ENCODE peak calls at places on chromosome 3, in eight cellular contexts. One of them, this sample, is unnamed. For H3K36me3, the result is how much of the 10 kb centered on the place peaks cover.

GRCh38 chr3:51391075-51391565 is at the start of gene RBM15B:
- DNase-seq in endothelial cell of umbilical vein: peak
- DNase-seq in heart right ventricle: peak
- DNase-seq in thoracic aorta: peak
- DNase-seq in mammary epithelial cell: peak
- DNase-seq in Peyer's patch: peak
- DNase-seq in CD8-positive, alpha-beta memory T cell: peak
- DNase-seq in psoas muscle: peak
- DNase-seq in this sample: peak

GRCh38 chr3:112745567-112746248 is 101.0 kb downstream of the CD200R1L start:
- DNase-seq in thoracic aorta: no peak
- DNase-seq in CD8-positive, alpha-beta memory T cell: no peak
- DNase-seq in mammary epithelial cell: no peak
- DNase-seq in Peyer's patch: no peak
- DNase-seq in heart right ventricle: no peak
- DNase-seq in endothelial cell of umbilical vein: no peak
- DNase-seq in psoas muscle: no peak
- DNase-seq in this sample: no peak

GRCh38 chr3:112763258-112763657 is 83.4 kb downstream of the CD200R1L start:
- DNase-seq in psoas muscle: no peak
- DNase-seq in endothelial cell of umbilical vein: no peak
- DNase-seq in CD8-positive, alpha-beta memory T cell: no peak
- DNase-seq in heart right ventricle: no peak
- DNase-seq in thoracic aorta: no peak
- DNase-seq in mammary epithelial cell: no peak
- DNase-seq in Peyer's patch: no peak
- DNase-seq in this sample: no peak

GRCh38 chr3:185270262-185270955 is 16.6 kb upstream of the EHHADH start:
- DNase-seq in heart right ventricle: no peak
- DNase-seq in thoracic aorta: no peak
- DNase-seq in psoas muscle: no peak
- DNase-seq in mammary epithelial cell: peak
- DNase-seq in CD8-positive, alpha-beta memory T cell: no peak
- DNase-seq in Peyer's patch: no peak
- DNase-seq in endothelial cell of umbilical vein: peak
- DNase-seq in this sample: no peak

GRCh38 chr3:23232016-23232415 is 28.9 kb downstream of the UBE2E2 start:
- DNase-seq in CD8-positive, alpha-beta memory T cell: no peak
- DNase-seq in thoracic aorta: no peak
- DNase-seq in mammary epithelial cell: no peak
- DNase-seq in heart right ventricle: no peak
- DNase-seq in endothelial cell of umbilical vein: no peak
- DNase-seq in Peyer's patch: no peak
- DNase-seq in psoas muscle: no peak
- DNase-seq in this sample: no peak

GRCh38 chr3:149009732-149010131 is 18.4 kb downstream of the GYG1 start:
- DNase-seq in endothelial cell of umbilical vein: no peak
- DNase-seq in heart right ventricle: no peak
- DNase-seq in CD8-positive, alpha-beta memory T cell: peak
- DNase-seq in mammary epithelial cell: no peak
- DNase-seq in psoas muscle: no peak
- DNase-seq in thoracic aorta: no peak
- DNase-seq in Peyer's patch: no peak
- DNase-seq in this sample: no peak

GRCh38 chr3:190575441-190576190 is 61.7 kb downstream of the IL1RAP start:
- DNase-seq in thoracic aorta: no peak
- DNase-seq in heart right ventricle: no peak
- DNase-seq in psoas muscle: no peak
- DNase-seq in endothelial cell of umbilical vein: no peak
- DNase-seq in mammary epithelial cell: no peak
- DNase-seq in CD8-positive, alpha-beta memory T cell: no peak
- DNase-seq in Peyer's patch: no peak
- DNase-seq in this sample: no peak

GRCh38 chr3:155281892-155282291 is 11.6 kb downstream of the STRIT1 start:
- DNase-seq in psoas muscle: no peak
- DNase-seq in thoracic aorta: no peak
- DNase-seq in heart right ventricle: no peak
- DNase-seq in endothelial cell of umbilical vein: no peak
- DNase-seq in mammary epithelial cell: no peak
- DNase-seq in Peyer's patch: no peak
- DNase-seq in CD8-positive, alpha-beta memory T cell: no peak
- DNase-seq in this sample: no peak

GRCh38 chr3:11878837-11879236 is 32.2 kb upstream of the TAMM41 start:
- DNase-seq in heart right ventricle: no peak
- DNase-seq in CD8-positive, alpha-beta memory T cell: no peak
- DNase-seq in mammary epithelial cell: no peak
- DNase-seq in thoracic aorta: no peak
- DNase-seq in endothelial cell of umbilical vein: no peak
- DNase-seq in psoas muscle: no peak
- DNase-seq in Peyer's patch: no peak
- DNase-seq in this sample: no peak

GRCh38 chr3:153785901-153786300 is 335.3 kb upstream of the ARHGEF26 start:
- DNase-seq in CD8-positive, alpha-beta memory T cell: no peak
- DNase-seq in Peyer's patch: no peak
- DNase-seq in thoracic aorta: no peak
- DNase-seq in heart right ventricle: no peak
- DNase-seq in endothelial cell of umbilical vein: no peak
- DNase-seq in mammary epithelial cell: no peak
- DNase-seq in psoas muscle: no peak
- DNase-seq in this sample: no peak

GRCh38 chr3:57948080-57948671 is 60.0 kb upstream of the FLNB start:
- DNase-seq in endothelial cell of umbilical vein: no peak
- DNase-seq in CD8-positive, alpha-beta memory T cell: no peak
- DNase-seq in Peyer's patch: no peak
- DNase-seq in psoas muscle: no peak
- DNase-seq in heart right ventricle: no peak
- DNase-seq in thoracic aorta: no peak
- DNase-seq in mammary epithelial cell: no peak
- DNase-seq in this sample: no peak

GRCh38 chr3:78660958-78661357 is 1106.8 kb downstream of the ROBO1 start:
- DNase-seq in mammary epithelial cell: no peak
- DNase-seq in thoracic aorta: no peak
- DNase-seq in heart right ventricle: no peak
- DNase-seq in Peyer's patch: no peak
- DNase-seq in CD8-positive, alpha-beta memory T cell: no peak
- DNase-seq in endothelial cell of umbilical vein: no peak
- DNase-seq in psoas muscle: no peak
- DNase-seq in this sample: no peak

GRCh38 chr3:142459929-142460328 is 12.1 kb upstream of the XRN1 start:
- DNase-seq in heart right ventricle: no peak
- DNase-seq in CD8-positive, alpha-beta memory T cell: no peak
- DNase-seq in psoas muscle: no peak
- DNase-seq in mammary epithelial cell: no peak
- DNase-seq in endothelial cell of umbilical vein: no peak
- DNase-seq in Peyer's patch: no peak
- DNase-seq in thoracic aorta: no peak
- DNase-seq in this sample: no peak

GRCh38 chr3:179544981-179545645 is 17.6 kb upstream of the ACTL6A start:
- DNase-seq in mammary epithelial cell: peak
- DNase-seq in endothelial cell of umbilical vein: no peak
- DNase-seq in heart right ventricle: no peak
- DNase-seq in CD8-positive, alpha-beta memory T cell: no peak
- DNase-seq in Peyer's patch: no peak
- DNase-seq in thoracic aorta: no peak
- DNase-seq in psoas muscle: no peak
- DNase-seq in this sample: no peak

GRCh38 chr3:45104715-45105711 is 41.2 kb downstream of the CDCP1 start:
- DNase-seq in mammary epithelial cell: peak
- DNase-seq in Peyer's patch: no peak
- DNase-seq in CD8-positive, alpha-beta memory T cell: no peak
- DNase-seq in psoas muscle: no peak
- DNase-seq in endothelial cell of umbilical vein: no peak
- DNase-seq in heart right ventricle: no peak
- DNase-seq in thoracic aorta: no peak
- DNase-seq in this sample: no peak

GRCh38 chr3:66722675-66723074 is 221.9 kb upstream of the LRIG1 start:
- DNase-seq in Peyer's patch: no peak
- DNase-seq in endothelial cell of umbilical vein: peak
- DNase-seq in heart right ventricle: peak
- DNase-seq in psoas muscle: no peak
- DNase-seq in thoracic aorta: peak
- DNase-seq in mammary epithelial cell: no peak
- DNase-seq in CD8-positive, alpha-beta memory T cell: no peak
- DNase-seq in this sample: no peak

GRCh38 chr3:149967067-149967685 is 3.5 kb downstream of the PFN2 start:
- DNase-seq in psoas muscle: no peak
- DNase-seq in heart right ventricle: no peak
- DNase-seq in CD8-positive, alpha-beta memory T cell: peak
- DNase-seq in Peyer's patch: no peak
- DNase-seq in thoracic aorta: no peak
- DNase-seq in mammary epithelial cell: peak
- DNase-seq in endothelial cell of umbilical vein: peak
- DNase-seq in this sample: peak

GRCh38 chr3:25831578-25831977 is 41.7 kb downstream of the OXSM start:
- DNase-seq in thoracic aorta: no peak
- DNase-seq in psoas muscle: no peak
- DNase-seq in mammary epithelial cell: peak
- DNase-seq in heart right ventricle: no peak
- DNase-seq in Peyer's patch: no peak
- DNase-seq in CD8-positive, alpha-beta memory T cell: no peak
- DNase-seq in endothelial cell of umbilical vein: peak
- DNase-seq in this sample: no peak

GRCh38 chr3:159762981-159763465 is 225.6 kb upstream of the IL12A start:
- DNase-seq in endothelial cell of umbilical vein: peak
- DNase-seq in heart right ventricle: peak
- DNase-seq in thoracic aorta: peak
- DNase-seq in mammary epithelial cell: peak
- DNase-seq in CD8-positive, alpha-beta memory T cell: peak
- DNase-seq in psoas muscle: peak
- DNase-seq in Peyer's patch: peak
- DNase-seq in this sample: no peak

GRCh38 chr3:9066141-9066540 is 102.9 kb upstream of the RAD18 start:
- DNase-seq in endothelial cell of umbilical vein: no peak
- DNase-seq in mammary epithelial cell: no peak
- DNase-seq in Peyer's patch: no peak
- DNase-seq in CD8-positive, alpha-beta memory T cell: no peak
- DNase-seq in heart right ventricle: no peak
- DNase-seq in thoracic aorta: no peak
- DNase-seq in psoas muscle: no peak
- DNase-seq in this sample: no peak

GRCh38 chr3:112411425-112411824 is 78.5 kb downstream of the CD200 start:
- DNase-seq in endothelial cell of umbilical vein: no peak
- DNase-seq in psoas muscle: no peak
- DNase-seq in mammary epithelial cell: no peak
- DNase-seq in thoracic aorta: no peak
- DNase-seq in heart right ventricle: no peak
- DNase-seq in CD8-positive, alpha-beta memory T cell: no peak
- DNase-seq in Peyer's patch: no peak
- DNase-seq in this sample: no peak

GRCh38 chr3:115469649-115470048 is 153.7 kb upstream of the GAP43 start:
- DNase-seq in thoracic aorta: no peak
- DNase-seq in heart right ventricle: no peak
- DNase-seq in mammary epithelial cell: no peak
- DNase-seq in Peyer's patch: no peak
- DNase-seq in CD8-positive, alpha-beta memory T cell: no peak
- DNase-seq in psoas muscle: no peak
- DNase-seq in endothelial cell of umbilical vein: peak
- DNase-seq in this sample: no peak

GRCh38 chr3:58563386-58564035 is 13.7 kb downstream of the FAM107A start:
- DNase-seq in thoracic aorta: no peak
- DNase-seq in CD8-positive, alpha-beta memory T cell: no peak
- DNase-seq in heart right ventricle: no peak
- DNase-seq in mammary epithelial cell: peak
- DNase-seq in psoas muscle: no peak
- DNase-seq in endothelial cell of umbilical vein: no peak
- DNase-seq in Peyer's patch: no peak
- DNase-seq in this sample: no peak

GRCh38 chr3:149604125-149604851 is 53.5 kb downstream of the WWTR1 start:
- DNase-seq in Peyer's patch: no peak
- DNase-seq in mammary epithelial cell: no peak
- DNase-seq in endothelial cell of umbilical vein: no peak
- DNase-seq in thoracic aorta: no peak
- DNase-seq in CD8-positive, alpha-beta memory T cell: no peak
- DNase-seq in psoas muscle: no peak
- DNase-seq in heart right ventricle: no peak
- DNase-seq in this sample: no peak

GRCh38 chr3:196712514-196713413 is 587 bp downstream of the PIGX start:
- DNase-seq in Peyer's patch: peak
- DNase-seq in mammary epithelial cell: peak
- DNase-seq in heart right ventricle: peak
- DNase-seq in psoas muscle: peak
- DNase-seq in endothelial cell of umbilical vein: peak
- DNase-seq in CD8-positive, alpha-beta memory T cell: no peak
- DNase-seq in thoracic aorta: no peak
- DNase-seq in this sample: peak

GRCh38 chr3:10335871-10336622 is 15.1 kb upstream of the SEC13 start:
- DNase-seq in Peyer's patch: no peak
- DNase-seq in endothelial cell of umbilical vein: no peak
- DNase-seq in thoracic aorta: no peak
- DNase-seq in mammary epithelial cell: no peak
- DNase-seq in psoas muscle: no peak
- DNase-seq in CD8-positive, alpha-beta memory T cell: no peak
- DNase-seq in heart right ventricle: no peak
- DNase-seq in this sample: no peak

GRCh38 chr3:81097894-81098293 is 663.6 kb downstream of the GBE1 start:
- DNase-seq in thoracic aorta: no peak
- DNase-seq in Peyer's patch: no peak
- DNase-seq in CD8-positive, alpha-beta memory T cell: no peak
- DNase-seq in mammary epithelial cell: no peak
- DNase-seq in heart right ventricle: no peak
- DNase-seq in psoas muscle: no peak
- DNase-seq in endothelial cell of umbilical vein: no peak
- DNase-seq in this sample: no peak
- H3K36me3 ChIP-seq in thoracic aorta: under half
- H3K36me3 ChIP-seq in Peyer's patch: under half
- H3K36me3 ChIP-seq in CD8-positive, alpha-beta memory T cell: under half
- H3K36me3 ChIP-seq in mammary epithelial cell: under half
- H3K36me3 ChIP-seq in heart right ventricle: under half
- H3K36me3 ChIP-seq in psoas muscle: under half
- H3K36me3 ChIP-seq in endothelial cell of umbilical vein: under half
- H3K36me3 ChIP-seq in this sample: under half

GRCh38 chr3:193815246-193816027 is 222.4 kb downstream of the OPA1 start:
- DNase-seq in heart right ventricle: no peak
- DNase-seq in mammary epithelial cell: no peak
- DNase-seq in CD8-positive, alpha-beta memory T cell: no peak
- DNase-seq in endothelial cell of umbilical vein: no peak
- DNase-seq in Peyer's patch: no peak
- DNase-seq in psoas muscle: no peak
- DNase-seq in thoracic aorta: no peak
- DNase-seq in this sample: no peak
- H3K36me3 ChIP-seq in heart right ventricle: under half
- H3K36me3 ChIP-seq in mammary epithelial cell: under half
- H3K36me3 ChIP-seq in CD8-positive, alpha-beta memory T cell: under half
- H3K36me3 ChIP-seq in endothelial cell of umbilical vein: under half
- H3K36me3 ChIP-seq in Peyer's patch: under half
- H3K36me3 ChIP-seq in psoas muscle: under half
- H3K36me3 ChIP-seq in thoracic aorta: under half
- H3K36me3 ChIP-seq in this sample: under half

GRCh38 chr3:128808672-128809071 is 70.7 kb upstream of the ACAD9 start:
- DNase-seq in psoas muscle: no peak
- DNase-seq in heart right ventricle: no peak
- DNase-seq in endothelial cell of umbilical vein: no peak
- DNase-seq in Peyer's patch: no peak
- DNase-seq in thoracic aorta: no peak
- DNase-seq in CD8-positive, alpha-beta memory T cell: no peak
- DNase-seq in mammary epithelial cell: peak
- DNase-seq in this sample: no peak
- H3K36me3 ChIP-seq in psoas muscle: under half
- H3K36me3 ChIP-seq in heart right ventricle: half or more
- H3K36me3 ChIP-seq in endothelial cell of umbilical vein: under half
- H3K36me3 ChIP-seq in Peyer's patch: half or more
- H3K36me3 ChIP-seq in thoracic aorta: under half
- H3K36me3 ChIP-seq in CD8-positive, alpha-beta memory T cell: half or more
- H3K36me3 ChIP-seq in mammary epithelial cell: under half
- H3K36me3 ChIP-seq in this sample: half or more

GRCh38 chr3:123158330-123158729 is 43.4 kb upstream of the SEC22A start:
- DNase-seq in psoas muscle: no peak
- DNase-seq in Peyer's patch: no peak
- DNase-seq in mammary epithelial cell: no peak
- DNase-seq in thoracic aorta: no peak
- DNase-seq in heart right ventricle: no peak
- DNase-seq in endothelial cell of umbilical vein: peak
- DNase-seq in CD8-positive, alpha-beta memory T cell: no peak
- DNase-seq in this sample: no peak
- H3K36me3 ChIP-seq in psoas muscle: under half
- H3K36me3 ChIP-seq in Peyer's patch: under half
- H3K36me3 ChIP-seq in mammary epithelial cell: under half
- H3K36me3 ChIP-seq in thoracic aorta: under half
- H3K36me3 ChIP-seq in heart right ventricle: half or more
- H3K36me3 ChIP-seq in endothelial cell of umbilical vein: under half
- H3K36me3 ChIP-seq in CD8-positive, alpha-beta memory T cell: under half
- H3K36me3 ChIP-seq in this sample: under half

This sample was measured in naive thymus-derived CD4-positive, alpha-beta T cell.